ENCODE peak calls at places on chromosomes 4 and X, in five cellular contexts. O is MM.1S, D is mesendoderm, K is neuronal stem cell, W is fibroblast of lung. F is an unnamed sample.
A peak's percentile ranks its signal among the peaks of the same experiment; 100 is the strongest.

GRCh38 chr4:96016615-96017299 is 176.9 kb downstream of the PDHA2 start:
- DNase-seq in O (peak; percentile 18), D (peak; percentile 4), K (no peak), W (peak; percentile 45), F (no peak)

GRCh38 chr4:31088600-31089230 is 368.5 kb downstream of the PCDH7 start:
- DNase-seq in O (no peak), D (no peak), K (no peak), W (peak; percentile 90), F (no peak)

GRCh38 chrX:107442914-107443527 is 6.4 kb upstream of the FRMPD3 start:
- DNase-seq in O (no peak), D (no peak), K (no peak), W (no peak), F (no peak)

GRCh38 chr4:148445903-148446261 is 3.7 kb upstream of the NR3C2 start:
- DNase-seq in O (no peak), D (peak; percentile 27), K (peak; percentile 27), W (no peak), F (no peak)

GRCh38 chr4:168707205-168707604 is 210.4 kb downstream of the PALLD start:
- DNase-seq in O (no peak), D (no peak), K (no peak), W (no peak), F (peak; percentile 67)

GRCh38 chr4:82090717-82091116 is 283.1 kb downstream of the HNRNPD start:
- DNase-seq in O (no peak), D (no peak), K (no peak), W (no peak), F (no peak)

GRCh38 chr4:15498356-15498755 is 28.7 kb downstream of the CC2D2A start:
- DNase-seq in O (no peak), D (no peak), K (no peak), W (no peak), F (no peak)

GRCh38 chr4:152643153-152644035 is 36.4 kb downstream of the TMEM154 start:
- DNase-seq in O (peak; percentile 55), D (no peak), K (no peak), W (no peak), F (no peak)

GRCh38 chr4:169823685-169824084 is 65.9 kb upstream of the HPF1 start:
- DNase-seq in O (peak; percentile 49), D (peak; percentile 87), K (peak; percentile 65), W (peak; percentile 54), F (peak; percentile 70)

GRCh38 chrX:40471965-40472648 is 108.7 kb upstream of the ATP6AP2 start:
- DNase-seq in O (peak; percentile 63), D (peak; percentile 74), K (no peak), W (peak; percentile 80), F (peak; percentile 47)

GRCh38 chrX:74242484-74243138 is 61.4 kb upstream of the ZCCHC13 start:
- DNase-seq in O (no peak), D (no peak), K (no peak), W (no peak), F (no peak)

GRCh38 chr4:147916351-147916750 is 184.5 kb downstream of the ARHGAP10 start:
- DNase-seq in O (no peak), D (no peak), K (no peak), W (peak; percentile 41), F (peak; percentile 44)

GRCh38 chrX:78383594-78383993 is 56.2 kb upstream of the CYSLTR1 start:
- DNase-seq in O (peak; percentile 48), D (no peak), K (no peak), W (no peak), F (no peak)

GRCh38 chrX:118420462-118420861 is 74.6 kb downstream of the WDR44 start:
- DNase-seq in O (peak; percentile 26), D (no peak), K (no peak), W (peak; percentile 41), F (peak; percentile 28)

GRCh38 chrX:40834225-40834624 is 98.9 kb upstream of the MED14 start:
- DNase-seq in O (no peak), D (no peak), K (no peak), W (no peak), F (no peak)

GRCh38 chr4:119861731-119862130 is 204.9 kb downstream of the MAD2L1 start:
- DNase-seq in O (no peak), D (no peak), K (no peak), W (no peak), F (no peak)

GRCh38 chr4:84503495-84504437 is 4.7 kb upstream of the NKX6-1 start:
- DNase-seq in O (peak; percentile 74), D (peak; percentile 82), K (no peak), W (peak; percentile 77), F (peak; percentile 83)

GRCh38 chr4:38782452-38783108 is at the start of gene TLR10:
- DNase-seq in O (peak; percentile 71), D (peak; percentile 43), K (peak; percentile 37), W (peak; percentile 59), F (peak; percentile 69)

GRCh38 chr4:126247409-126247808 is 932.7 kb downstream of the FAT4 start:
- DNase-seq in O (peak; percentile 57), D (no peak), K (no peak), W (no peak), F (no peak)

GRCh38 chr4:121822796-121823504 is 733 bp downstream of the CCNA2 start:
- DNase-seq in O (peak; percentile 67), D (peak; percentile 79), K (peak; percentile 4), W (peak; percentile 24), F (peak; percentile 64)

GRCh38 chrX:148588649-148589310 is 88.4 kb downstream of the AFF2 start:
- DNase-seq in O (no peak), D (peak; percentile 17), K (no peak), W (no peak), F (peak; percentile 41)

GRCh38 chrX:134294548-134294947 is 57.6 kb downstream of the CCDC160 start:
- DNase-seq in O (no peak), D (no peak), K (no peak), W (peak; percentile 2), F (peak; percentile 17)

GRCh38 chr4:39046243-39046642 is 14.0 kb upstream of the TMEM156 start:
- DNase-seq in O (no peak), D (peak; percentile 18), K (no peak), W (no peak), F (peak; percentile 40)

GRCh38 chrX:66008403-66008970 is 31.4 kb downstream of the VSIG4 start:
- DNase-seq in O (no peak), D (no peak), K (no peak), W (no peak), F (no peak)

GRCh38 chr4:8858188-8858924 is 13.3 kb downstream of the HMX1 start:
- DNase-seq in O (no peak), D (peak; percentile 62), K (no peak), W (no peak), F (no peak)

GRCh38 chrX:8748855-8749254 is 16.9 kb upstream of the ANOS1 start:
- DNase-seq in O (no peak), D (peak; percentile 41), K (no peak), W (peak; percentile 54), F (peak; percentile 43)

GRCh38 chr4:158941321-158941720 is 161.6 kb upstream of the RAPGEF2 start:
- DNase-seq in O (no peak), D (no peak), K (no peak), W (no peak), F (no peak)

GRCh38 chrX:13898084-13898483 is 81.2 kb upstream of the GPM6B start:
- DNase-seq in O (peak; percentile 22), D (peak; percentile 79), K (no peak), W (peak; percentile 45), F (peak; percentile 6)

GRCh38 chr4:10527438-10527837 is 70.2 kb upstream of the ZNF518B start:
- DNase-seq in O (no peak), D (no peak), K (no peak), W (no peak), F (no peak)
- H3K9ac ChIP-seq in O (no peak overlapping the region), D (no peak overlapping the region), K (no peak overlapping the region), W (no peak overlapping the region), F (no peak overlapping the region)

GRCh38 chrX:23840674-23841073 is 57.7 kb downstream of the SAT1 start:
- DNase-seq in O (no peak), D (peak; percentile 21), K (no peak), W (no peak), F (no peak)

GRCh38 chrX:23844502-23845138 is 61.6 kb downstream of the SAT1 start:
- DNase-seq in O (no peak), D (peak; percentile 23), K (no peak), W (peak; percentile 14), F (peak; percentile 3)

GRCh38 chrX:23841847-23842522 is 59.0 kb downstream of the SAT1 start:
- DNase-seq in O (no peak), D (no peak), K (no peak), W (no peak), F (no peak)

DNA sequence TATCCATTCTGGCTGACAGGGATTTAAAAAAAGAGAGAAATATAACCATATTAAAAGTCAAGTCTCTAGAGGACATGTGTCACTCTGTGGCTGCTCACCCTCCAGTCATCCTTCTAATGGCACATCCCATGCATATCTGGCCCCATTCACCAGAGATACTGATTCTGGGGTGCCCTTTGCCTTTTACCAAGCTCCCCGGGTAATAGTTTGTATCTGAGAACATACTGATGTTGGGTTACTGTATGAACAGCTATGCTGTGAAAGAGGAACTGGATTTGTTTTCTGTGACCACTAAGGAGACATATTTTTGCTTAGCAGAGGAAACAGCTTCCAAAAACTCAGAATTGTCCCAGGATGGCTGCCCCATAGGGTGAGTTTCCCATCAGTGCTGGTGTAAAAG is 56.0 kb downstream of the SAT1 start:
- DNase-seq in O (no peak), D (no peak), K (no peak), W (no peak), F (no peak)
- H3K4me3 ChIP-seq in O (no peak overlapping the region), D (no peak overlapping the region), K (no peak overlapping the region), W (no peak overlapping the region), F (no peak overlapping the region)

DNA sequence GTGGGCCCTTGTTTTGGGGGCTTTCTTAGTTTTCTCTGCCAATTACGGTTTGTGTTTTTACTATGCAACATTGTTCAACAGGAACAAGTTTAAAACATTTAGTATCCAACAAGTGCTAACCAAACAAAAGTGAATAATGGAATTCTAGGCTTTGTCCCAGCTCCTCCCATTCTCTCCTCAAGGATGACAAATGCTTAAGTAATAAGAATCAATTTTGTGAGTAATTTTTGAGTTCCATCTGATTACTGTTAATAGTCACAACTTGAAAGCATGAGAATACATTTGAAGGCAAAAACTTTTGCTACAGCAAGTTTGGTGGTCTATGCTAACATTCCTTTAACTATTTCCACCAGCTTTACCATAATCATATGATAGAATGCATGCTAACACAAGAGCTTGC is 78.1 kb upstream of the HPGD start:
- DNase-seq in O (no peak), D (no peak), K (no peak), W (no peak), F (peak; percentile 69)
- H3K27me3 ChIP-seq in O (no peaks in the 10 kb centered on the region), D (no peaks in the 10 kb centered on the region), K (no peaks in the 10 kb centered on the region), W (no peaks in the 10 kb centered on the region), F (no peaks in the 10 kb centered on the region)

DNA sequence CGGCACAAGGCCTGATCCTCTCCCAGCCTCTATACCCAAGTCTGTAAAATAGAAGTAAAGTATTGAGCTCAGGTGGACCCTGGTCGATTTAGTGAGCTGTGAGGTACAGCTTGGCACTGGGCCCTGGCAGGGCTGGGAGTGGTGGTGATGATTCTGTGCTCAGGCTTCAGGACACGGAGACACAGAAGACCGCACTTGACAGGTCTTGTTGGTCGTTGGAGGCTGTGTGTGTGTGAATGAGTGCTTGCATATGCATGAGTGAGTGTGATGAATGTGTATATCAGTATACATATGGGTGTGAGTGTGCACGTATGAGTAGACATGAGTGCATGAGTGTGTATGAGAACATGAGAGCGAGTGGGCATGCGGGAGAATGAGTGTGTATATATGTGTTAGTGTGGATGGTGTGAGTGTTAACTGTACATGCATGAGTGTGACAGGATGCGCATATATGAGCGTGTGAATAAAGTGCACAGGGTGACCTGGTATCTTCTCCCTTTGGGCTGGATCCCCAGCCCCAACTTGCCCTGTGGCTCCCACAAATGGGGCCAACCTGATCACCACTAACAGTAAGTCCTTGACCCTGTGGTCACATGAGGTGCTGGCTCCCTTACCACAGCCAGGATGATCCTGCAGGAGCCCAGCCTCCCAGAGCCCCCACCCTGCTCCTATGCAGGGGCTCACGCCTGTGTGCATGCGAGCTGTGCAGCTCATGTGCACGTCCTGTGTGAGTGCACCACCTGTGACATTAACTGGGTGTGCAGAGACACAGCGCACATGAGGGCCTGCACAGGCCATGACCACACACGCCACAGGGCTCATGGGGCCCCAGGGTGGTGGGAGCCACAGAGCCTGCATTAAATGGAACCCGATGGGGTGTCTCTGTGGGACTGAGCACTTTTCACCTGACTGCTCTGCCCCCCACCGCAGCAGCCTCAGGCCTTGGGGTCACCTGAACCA is 20.8 kb downstream of the SH3BP2 start:
- DNase-seq in O (no peak), D (no peak), K (no peak), W (no peak), F (no peak)
- H3K9ac ChIP-seq in O (no peak overlapping the region), D (no peak overlapping the region), K (peak overlapping the region; percentile 55), W (peak overlapping the region; percentile 30), F (peak overlapping the region; percentile 53)